ENCODE peak calls at places on chromosomes 11 and 22, in eight cellular contexts. S is ovary, N is fibroblast of villous mesenchyme, L is foreskin fibroblast, A is fibroblast of pulmonary artery, T is pancreas, O is right lobe of liver, J is upper lobe of right lung. C is an unnamed sample.

GRCh38 chr11:44725016-44725651 is 1.6 kb upstream of the TSPAN18 start:
- DNase-seq in S (no peak), N (no peak), L (no peak), A (no peak), T (no peak), O (no peak), J (no peak), C (peak; percentile 26)

GRCh38 chr22:23553438-23553837 is 26.7 kb downstream of the IGLL1 start:
- DNase-seq in S (no peak), N (no peak), L (no peak), A (no peak), T (no peak), O (no peak), J (peak; percentile 25), C (no peak)

GRCh38 chr22:23306438-23306921 is 126.2 kb downstream of the BCR start:
- DNase-seq in S (peak; percentile 32), N (peak; percentile 69), L (peak; percentile 80), A (peak; percentile 95), T (no peak), O (peak; percentile 41), J (peak; percentile 54), C (peak; percentile 23)

GRCh38 chr22:45975266-45976161 is 1.4 kb downstream of the WNT7B start:
- DNase-seq in S (no peak), N (no peak), L (no peak), A (no peak), T (no peak), O (no peak), J (no peak), C (no peak)

GRCh38 chr11:57092028-57092698 is 89.6 kb upstream of the LRRC55 start:
- DNase-seq in S (no peak), N (no peak), L (no peak), A (no peak), T (no peak), O (no peak), J (no peak), C (no peak)

GRCh38 chr11:100576044-100577021 is 110.8 kb upstream of the ARHGAP42 start:
- DNase-seq in S (no peak), N (peak; percentile 74), L (peak; percentile 68), A (peak; percentile 77), T (no peak), O (no peak), J (no peak), C (peak; percentile 63)

GRCh38 chr11:12603362-12604088 is 70.7 kb upstream of the TEAD1 start:
- DNase-seq in S (no peak), N (peak; percentile 63), L (no peak), A (no peak), T (no peak), O (no peak), J (no peak), C (no peak)

GRCh38 chr22:24727218-24727851 is 47.2 kb downstream of the PIWIL3 start:
- DNase-seq in S (no peak), N (peak; percentile 94), L (peak; percentile 92), A (peak; percentile 92), T (no peak), O (no peak), J (no peak), C (no peak)

GRCh38 chr11:87425391-87425790 is 387.7 kb downstream of the TMEM135 start:
- DNase-seq in S (no peak), N (no peak), L (peak; percentile 72), A (no peak), T (no peak), O (no peak), J (no peak), C (peak; percentile 39)

GRCh38 chr11:111743700-111744099 is 22.5 kb downstream of the PPP2R1B start:
- DNase-seq in S (no peak), N (no peak), L (no peak), A (no peak), T (no peak), O (no peak), J (no peak), C (no peak)

GRCh38 chr11:2594267-2594666 is 105.5 kb downstream of the KCNQ1OT1 start:
- DNase-seq in S (no peak), N (no peak), L (no peak), A (no peak), T (no peak), O (no peak), J (no peak), C (no peak)

GRCh38 chr11:132681971-132682370 is 850.3 kb downstream of the OPCML start:
- DNase-seq in S (no peak), N (no peak), L (no peak), A (no peak), T (no peak), O (no peak), J (no peak), C (no peak)

GRCh38 chr11:131999084-131999483 is 628.7 kb downstream of the NTM start:
- DNase-seq in S (no peak), N (peak; percentile 28), L (peak; percentile 38), A (peak; percentile 55), T (no peak), O (no peak), J (no peak), C (peak; percentile 14)

GRCh38 chr11:76791861-76792260 is 8.7 kb downstream of the TSKU start:
- DNase-seq in S (no peak), N (peak; percentile 85), L (peak; percentile 87), A (peak; percentile 53), T (no peak), O (peak; percentile 53), J (no peak), C (peak; percentile 66)

GRCh38 chr22:32378703-32379272 is 21.1 kb downstream of the RFPL3 start:
- DNase-seq in S (no peak), N (peak; percentile 24), L (peak; percentile 31), A (peak; percentile 29), T (no peak), O (no peak), J (no peak), C (peak; percentile 3)

GRCh38 chr11:69337211-69337721 is 43.3 kb downstream of the MYEOV start:
- DNase-seq in S (no peak), N (peak; percentile 57), L (peak; percentile 39), A (no peak), T (peak; percentile 72), O (peak; percentile 17), J (peak; percentile 39), C (peak; percentile 33)

GRCh38 chr11:23903044-23903704 is 593.7 kb upstream of the LUZP2 start:
- DNase-seq in S (no peak), N (peak; percentile 57), L (peak; percentile 85), A (peak; percentile 94), T (no peak), O (no peak), J (no peak), C (peak; percentile 80)

GRCh38 chr22:32622004-32622761 is 147.6 kb downstream of the FBXO7 start:
- DNase-seq in S (peak; percentile 56), N (peak; percentile 99), L (peak; percentile 92), A (peak; percentile 70), T (no peak), O (no peak), J (no peak), C (peak; percentile 96)

GRCh38 chr22:21745948-21746347 is 10.4 kb upstream of the YPEL1 start:
- DNase-seq in S (no peak), N (no peak), L (no peak), A (no peak), T (no peak), O (no peak), J (no peak), C (no peak)

GRCh38 chr22:18126606-18127005 is 16.0 kb downstream of the TUBA8 start:
- DNase-seq in S (no peak), N (no peak), L (no peak), A (no peak), T (no peak), O (no peak), J (peak; percentile 41), C (no peak)

DNA sequence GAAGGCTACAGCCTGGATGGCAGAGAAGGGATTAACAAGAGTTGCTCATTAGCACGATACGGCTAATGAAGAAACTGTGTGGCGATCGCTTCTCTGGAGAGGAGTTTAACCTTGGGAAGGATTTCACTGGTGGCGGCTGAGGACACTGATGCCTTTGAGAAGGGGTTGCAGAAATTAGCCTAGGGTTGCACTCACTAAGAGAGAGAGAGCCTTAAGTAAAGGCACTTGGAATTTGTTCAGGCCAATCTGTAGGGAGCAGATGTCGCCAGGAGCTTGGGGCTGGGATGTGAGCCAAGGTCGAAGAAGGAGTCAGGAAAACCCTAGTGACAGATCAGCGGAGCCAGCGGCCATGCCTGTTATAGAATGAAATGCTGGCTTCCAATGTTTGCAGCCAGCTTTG is 43.6 kb upstream of the API5 start:
- DNase-seq in S (peak; percentile 20), N (no peak), L (no peak), A (no peak), T (peak; percentile 75), O (no peak), J (no peak), C (peak; percentile 16)
- H3K4me3 ChIP-seq in S (no peak overlapping the region), N (no peak overlapping the region), L (no peak overlapping the region), A (no peak overlapping the region), T (no peak overlapping the region), O (no peak overlapping the region), J (peak overlapping the region; percentile 5), C (no peak overlapping the region)

DNA sequence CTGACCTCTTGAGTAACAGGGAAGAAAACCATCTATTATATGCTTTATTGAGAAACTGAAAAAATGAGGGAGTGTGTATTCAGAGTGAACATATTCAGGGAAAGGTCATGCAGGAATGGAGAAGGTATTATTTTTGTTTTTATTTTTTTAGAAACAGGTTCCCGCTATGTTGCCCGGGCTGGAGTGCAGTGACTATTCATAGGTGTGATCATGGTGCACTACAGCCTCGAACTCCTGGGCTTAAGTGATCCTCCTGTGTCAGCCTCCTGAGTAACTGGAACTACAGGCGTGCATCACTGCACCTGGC is 8.7 kb upstream of the RCE1 start:
- DNase-seq in S (no peak), N (no peak), L (no peak), A (no peak), T (no peak), O (no peak), J (no peak), C (no peak)
- TF ChIP-seq CTCF in S (no peak), N (no peak), L (no peak), A (no peak), T (no peak), O (no peak), J (no peak), C (no peak)

GRCh38 chr11:96097844-96098421 is 174.0 kb upstream of the MTMR2 start:
- DNase-seq in S (no peak), N (no peak), L (peak; percentile 51), A (peak; percentile 35), T (no peak), O (no peak), J (no peak), C (peak; percentile 48)
- H3K4me3 ChIP-seq in S (no peak overlapping the region), N (no peak overlapping the region), L (no peak overlapping the region), A (no peak overlapping the region), T (no peak overlapping the region), O (no peak overlapping the region), J (no peak overlapping the region), C (no peak overlapping the region)

DNA sequence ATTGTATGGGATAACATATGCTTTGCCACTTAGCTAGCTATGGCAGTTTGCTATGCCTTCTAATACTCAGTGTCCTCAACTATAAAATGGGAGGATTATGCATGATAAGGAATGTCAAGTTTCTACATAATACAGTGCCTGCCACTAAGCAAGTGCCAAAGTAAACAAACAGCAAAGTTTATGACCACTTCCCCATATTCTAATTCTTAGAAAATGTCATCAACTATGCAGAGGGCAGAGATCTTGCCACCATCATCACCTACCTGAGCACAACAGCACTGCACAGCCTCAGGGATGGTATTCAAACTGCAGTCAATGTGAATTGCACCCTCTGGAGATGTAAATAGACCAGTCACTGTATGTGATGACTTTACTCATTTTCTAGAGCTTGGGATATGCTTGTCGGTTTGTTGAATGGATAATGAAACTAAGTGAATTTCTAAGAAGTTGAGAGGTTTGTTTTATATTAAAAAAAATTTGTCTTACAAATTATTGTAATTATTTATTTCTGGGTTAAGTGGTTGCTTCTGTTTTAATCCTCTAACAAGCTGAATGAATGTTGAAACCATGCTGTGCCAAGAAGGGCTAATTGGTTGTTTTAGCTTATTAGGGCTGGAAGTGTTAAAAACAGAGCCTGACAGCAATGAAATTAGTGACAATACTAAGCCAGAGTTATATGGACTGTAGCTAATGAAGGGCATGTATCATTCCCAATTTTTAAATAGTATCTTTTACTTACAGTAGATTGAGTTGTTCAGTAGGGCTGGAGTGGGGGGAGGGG is 398.4 kb downstream of the CNTN5 start:
- DNase-seq in S (no peak), N (no peak), L (no peak), A (no peak), T (no peak), O (no peak), J (no peak), C (no peak)
- TF ChIP-seq CTCF in S (no peak), N (no peak), L (no peak), A (no peak), T (no peak), O (no peak), J (no peak), C (no peak)

C was measured in AG10803.